ENCODE peak calls at places on chromosomes 6 and 20, in nine cellular contexts. A is HCT116; B is psoas muscle; Y is fibroblast of lung; H is AG04450; R is Caco-2; C is ovary; S is CD8-positive, alpha-beta memory T cell; O is GM23338. J is an unnamed sample. For H3K27me3, the result is how much of the 10 kb centered on the place peaks cover.

GRCh38 chr6:92723390-92723931 is 695.9 kb downstream of the EPHA7 start:
- DNase-seq in Y (no peak), R (no peak), B (no peak), C (no peak), H (no peak), S (no peak), A (no peak), O (peak), J (no peak)

GRCh38 chr6:84976516-84977420 is 212.4 kb upstream of the TBX18 start:
- DNase-seq in S (no peak), R (no peak), H (no peak), B (no peak), Y (no peak), C (no peak), O (no peak), A (no peak), J (no peak)

GRCh38 chr6:40588480-40588879 is 1.3 kb upstream of the LRFN2 start:
- DNase-seq in A (no peak), R (no peak), S (no peak), B (no peak), H (no peak), C (no peak), Y (no peak), O (no peak), J (no peak)

GRCh38 chr6:41723178-41723935 is 12.1 kb downstream of the TFEB start:
- DNase-seq in S (no peak), B (peak), C (no peak), R (no peak), O (peak), A (no peak), H (peak), Y (peak), J (peak)

GRCh38 chr6:75207211-75207984 is 1.5 kb upstream of the COL12A1 start:
- DNase-seq in O (peak), B (peak), R (no peak), S (no peak), A (no peak), Y (peak), H (no peak), C (peak), J (no peak)

GRCh38 chr20:18805881-18806280 is 7.7 kb upstream of the SCP2D1 start:
- DNase-seq in B (no peak), O (no peak), S (no peak), R (no peak), C (no peak), A (no peak), Y (no peak), H (no peak), J (no peak)

GRCh38 chr6:2534406-2535139 is 216.1 kb downstream of the MYLK4 start:
- DNase-seq in S (no peak), A (no peak), H (no peak), B (no peak), R (no peak), O (no peak), C (no peak), Y (peak), J (no peak)

GRCh38 chr6:2103644-2104523 is 141.5 kb downstream of the GMDS start:
- DNase-seq in S (no peak), C (no peak), B (no peak), A (peak), O (no peak), H (no peak), Y (peak), R (peak), J (no peak)

GRCh38 chr20:51129201-51129671 is 106.3 kb upstream of the KCNG1 start:
- DNase-seq in A (no peak), B (no peak), S (no peak), Y (no peak), C (no peak), R (no peak), O (no peak), H (no peak), J (no peak)

GRCh38 chr20:44901972-44902371 is 7.9 kb upstream of the PABPC1L start:
- DNase-seq in Y (peak), A (no peak), C (no peak), S (no peak), R (no peak), O (no peak), H (no peak), B (no peak), J (no peak)

GRCh38 chr6:6006428-6007310 is at the start of gene NRN1:
- DNase-seq in Y (no peak), R (no peak), O (peak), C (no peak), B (no peak), S (no peak), A (no peak), H (no peak), J (no peak)
- H3K27me3 ChIP-seq in Y (half or more), R (under half), O (half or more), C (under half), B (under half), S (half or more), A (under half), H (half or more), J (under half)

GRCh38 chr6:110980648-110981047 is 1.2 kb upstream of the RPF2 start:
- DNase-seq in Y (no peak), A (no peak), H (no peak), R (no peak), S (no peak), B (no peak), O (no peak), C (no peak), J (no peak)
- H3K4me3 ChIP-seq in Y (peak), A (peak), H (peak), R (no peak), S (peak), B (peak), O (peak), C (no peak), J (no peak)

DNA sequence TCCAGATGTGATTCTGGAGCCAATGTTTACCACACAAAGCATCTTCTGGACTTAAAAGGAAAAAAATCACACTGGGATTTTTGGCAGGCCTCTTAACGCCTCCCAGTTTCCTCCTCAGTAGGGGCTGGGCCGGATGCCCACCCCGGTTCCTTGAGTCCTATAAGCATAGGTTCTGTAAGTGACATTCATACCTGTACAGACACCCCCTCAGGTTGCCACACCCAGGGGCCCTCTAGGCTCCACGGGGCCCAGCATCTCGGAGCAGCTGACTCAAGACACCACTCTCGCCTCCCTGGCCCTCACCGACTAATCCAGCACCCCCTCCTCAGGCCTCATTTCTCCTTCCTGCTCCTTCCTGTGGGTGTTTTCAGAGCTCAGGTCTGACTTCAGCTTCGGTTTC is 158.9 kb upstream of the MLN start:
- DNase-seq in A (no peak), Y (no peak), O (no peak), C (no peak), H (no peak), R (no peak), B (no peak), S (no peak), J (peak)
- H3K27me3 ChIP-seq in A (under half), Y (under half), O (under half), C (under half), H (under half), R (under half), B (under half), S (under half), J (under half)

GRCh38 chr6:144094731-144095133 is 641 bp downstream of the SF3B5 start:
- DNase-seq in Y (no peak), O (no peak), A (no peak), B (no peak), C (no peak), R (no peak), S (peak), H (no peak), J (no peak)

GRCh38 chr6:144095134-144096002 is at the start of gene SF3B5:
- DNase-seq in A (peak), S (peak), B (peak), R (peak), O (peak), Y (peak), H (peak), C (peak), J (peak)

GRCh38 chr6:144090384-144090783 is 5.0 kb downstream of the SF3B5 start:
- DNase-seq in H (no peak), R (no peak), A (no peak), B (no peak), S (no peak), Y (no peak), C (no peak), O (no peak), J (no peak)

GRCh38 chr6:144093236-144093635 is 2.1 kb downstream of the SF3B5 start:
- DNase-seq in Y (no peak), C (no peak), S (no peak), R (no peak), B (no peak), O (no peak), H (no peak), A (no peak), J (no peak)

GRCh38 chr6:144093658-144094057 is 1.7 kb downstream of the SF3B5 start:
- DNase-seq in B (no peak), O (no peak), H (no peak), C (no peak), Y (no peak), S (no peak), A (no peak), R (no peak), J (no peak)
- H3K4me3 ChIP-seq in B (peak), O (peak), H (no peak), C (no peak), Y (no peak), S (peak), A (peak), R (no peak), J (no peak)

GRCh38 chr6:28757429-28758045 is 166.2 kb downstream of the TRIM27 start:
- DNase-seq in R (no peak), C (no peak), H (no peak), O (peak), B (no peak), Y (no peak), A (no peak), S (no peak), J (no peak)

GRCh38 chr6:28758818-28759235 is 165.0 kb downstream of the TRIM27 start:
- DNase-seq in O (no peak), A (no peak), Y (no peak), S (no peak), H (no peak), R (no peak), B (no peak), C (no peak), J (no peak)

GRCh38 chr6:28764014-28764723 is 159.6 kb downstream of the TRIM27 start:
- DNase-seq in C (no peak), A (no peak), S (no peak), O (no peak), Y (no peak), H (no peak), R (no peak), B (no peak), J (no peak)

GRCh38 chr6:28756555-28756918 is 167.2 kb downstream of the TRIM27 start:
- DNase-seq in R (no peak), Y (no peak), C (no peak), O (no peak), A (no peak), S (no peak), H (no peak), B (no peak), J (no peak)

DNA sequence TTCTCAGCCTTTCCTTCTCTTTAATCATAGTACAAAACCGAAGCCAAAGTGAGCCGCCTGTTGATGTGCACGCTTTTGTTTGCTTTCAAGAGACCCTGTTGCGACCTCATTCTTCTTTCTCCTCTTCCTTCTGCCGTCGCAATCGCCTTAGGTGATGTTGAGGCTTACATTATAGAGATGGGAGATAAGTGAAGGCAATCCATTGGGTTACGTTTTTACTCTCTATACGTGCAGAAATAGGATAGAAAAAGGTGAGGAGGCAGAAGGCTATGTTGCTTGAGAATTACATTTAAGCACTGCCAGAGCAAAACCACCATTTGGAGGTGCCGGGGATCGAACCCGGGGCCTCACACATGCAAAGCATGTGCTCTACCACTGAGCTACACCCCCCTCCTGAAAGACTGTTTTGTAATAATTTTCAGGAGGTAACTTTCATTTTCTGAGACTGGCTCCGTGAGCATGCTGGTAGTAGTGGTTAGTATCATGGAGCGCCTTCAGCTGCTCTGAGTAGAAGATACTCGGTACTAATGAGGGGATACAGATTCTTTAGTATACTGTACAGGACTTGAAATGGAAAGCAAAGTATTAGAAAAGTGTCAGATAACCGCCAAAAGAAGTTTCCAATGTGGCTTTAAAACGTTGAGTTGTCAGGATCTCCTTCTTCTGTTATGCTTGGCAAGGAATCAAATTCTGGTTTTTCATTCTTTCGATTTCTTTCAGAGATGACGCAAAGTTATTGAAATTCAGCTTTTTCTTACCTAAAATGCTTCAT is 165.6 kb downstream of the TRIM27 start:
- DNase-seq in C (peak), A (peak), S (no peak), B (no peak), H (no peak), Y (peak), R (peak), O (peak), J (no peak)
- H3K27me3 ChIP-seq in C (under half), A (under half), S (under half), B (under half), H (under half), Y (under half), R (under half), O (half or more), J (under half)

GRCh38 chr6:35305117-35305516 is 7.5 kb downstream of the DEF6 start:
- DNase-seq in R (no peak), Y (no peak), B (no peak), H (no peak), O (peak), A (no peak), C (no peak), S (no peak), J (no peak)

GRCh38 chr6:35304299-35304698 is 6.7 kb downstream of the DEF6 start:
- DNase-seq in B (no peak), O (no peak), C (no peak), H (no peak), R (no peak), A (no peak), S (no peak), Y (no peak), J (no peak)

GRCh38 chr6:35299674-35300073 is 2.1 kb downstream of the DEF6 start:
- DNase-seq in O (no peak), A (no peak), S (no peak), Y (no peak), B (peak), H (no peak), R (no peak), C (no peak), J (no peak)

GRCh38 chr6:35300848-35301247 is 3.2 kb downstream of the DEF6 start:
- DNase-seq in O (no peak), R (no peak), Y (no peak), B (no peak), A (no peak), C (no peak), H (no peak), S (peak), J (no peak)

GRCh38 chr6:35302604-35303218 is 5.1 kb downstream of the DEF6 start:
- DNase-seq in B (peak), S (peak), C (no peak), R (no peak), O (peak), H (no peak), A (peak), Y (peak), J (peak)
- H3K4me3 ChIP-seq in B (no peak), S (peak), C (no peak), R (no peak), O (no peak), H (no peak), A (peak), Y (no peak), J (no peak)